ENCODE peak calls at places on chromosomes 16 and 17, in four cellular contexts. E, J, H and M are unnamed samples.

GRCh38 chr16:72470541-72470940 is 298.6 kb upstream of the PMFBP1 start:
- DNase-seq in J (no peak), H (no peak), E (no peak), M (no peak)

GRCh38 chr17:2282297-2282873 is 21.2 kb downstream of the SMG6 start:
- DNase-seq in H (peak), E (peak), J (peak), M (no peak)

GRCh38 chr16:67268136-67268579 is 11.2 kb upstream of the PLEKHG4 start:
- DNase-seq in J (peak), H (peak), E (peak), M (no peak)

GRCh38 chr17:72571813-72572396 is 451.1 kb downstream of the SOX9 start:
- DNase-seq in E (no peak), J (no peak), H (no peak), M (no peak)

GRCh38 chr16:59060212-59060611 is 326.1 kb upstream of the GOT2 start:
- DNase-seq in E (no peak), J (peak), H (peak), M (no peak)

GRCh38 chr17:601462-602303 is 113.0 kb downstream of the VPS53 start:
- DNase-seq in E (no peak), J (peak), H (peak), M (no peak)

GRCh38 chr17:4558311-4558972 is 1.9 kb downstream of the GGT6 start:
- DNase-seq in J (no peak), E (no peak), H (no peak), M (no peak)

GRCh38 chr17:4588862-4589625 is 4.7 kb downstream of the SMTNL2 start:
- DNase-seq in E (no peak), J (no peak), H (no peak), M (no peak)

GRCh38 chr17:19766421-19767270 is 18.5 kb upstream of the ALDH3A1 start:
- DNase-seq in H (no peak), E (peak), J (peak), M (peak)

GRCh38 chr16:89893642-89894548 is 20.5 kb downstream of the TCF25 start:
- DNase-seq in H (no peak), J (no peak), E (no peak), M (no peak)

GRCh38 chr17:37791434-37791833 is 46.6 kb upstream of the HNF1B start:
- DNase-seq in E (peak), J (peak), H (no peak), M (no peak)
- TF ChIP-seq CTCF in E (peak), J (peak), H (peak), M (no peak)

GRCh38 chr16:49346459-49346858 is 27.1 kb upstream of the C16orf78 start:
- DNase-seq in H (no peak), J (no peak), E (no peak), M (no peak)

GRCh38 chr16:49347476-49347875 is 26.1 kb upstream of the C16orf78 start:
- DNase-seq in H (no peak), J (no peak), E (no peak), M (no peak)

GRCh38 chr16:49350265-49351103 is 23.1 kb upstream of the C16orf78 start:
- DNase-seq in H (no peak), J (peak), E (peak), M (peak)

GRCh38 chr16:49349446-49350168 is 24.0 kb upstream of the C16orf78 start:
- DNase-seq in H (no peak), J (no peak), E (no peak), M (no peak)

GRCh38 chr16:49348408-49349176 is 25.0 kb upstream of the C16orf78 start:
- DNase-seq in E (peak), J (no peak), H (no peak), M (no peak)
- TF ChIP-seq CTCF in E (peak), J (no peak), H (no peak), M (no peak)

GRCh38 chr17:76382305-76382802 is 2.1 kb upstream of the SPHK1 start:
- DNase-seq in E (peak), J (no peak), H (no peak), M (peak)

GRCh38 chr17:76382803-76383644 is 1.4 kb upstream of the SPHK1 start:
- DNase-seq in J (peak), E (peak), H (no peak), M (peak)

GRCh38 chr17:76384987-76385891 is 830 bp downstream of the SPHK1 start:
- DNase-seq in J (no peak), E (peak), H (no peak), M (peak)

GRCh38 chr17:76384222-76384986 is at the start of gene SPHK1:
- DNase-seq in E (peak), H (no peak), J (peak), M (peak)

DNA sequence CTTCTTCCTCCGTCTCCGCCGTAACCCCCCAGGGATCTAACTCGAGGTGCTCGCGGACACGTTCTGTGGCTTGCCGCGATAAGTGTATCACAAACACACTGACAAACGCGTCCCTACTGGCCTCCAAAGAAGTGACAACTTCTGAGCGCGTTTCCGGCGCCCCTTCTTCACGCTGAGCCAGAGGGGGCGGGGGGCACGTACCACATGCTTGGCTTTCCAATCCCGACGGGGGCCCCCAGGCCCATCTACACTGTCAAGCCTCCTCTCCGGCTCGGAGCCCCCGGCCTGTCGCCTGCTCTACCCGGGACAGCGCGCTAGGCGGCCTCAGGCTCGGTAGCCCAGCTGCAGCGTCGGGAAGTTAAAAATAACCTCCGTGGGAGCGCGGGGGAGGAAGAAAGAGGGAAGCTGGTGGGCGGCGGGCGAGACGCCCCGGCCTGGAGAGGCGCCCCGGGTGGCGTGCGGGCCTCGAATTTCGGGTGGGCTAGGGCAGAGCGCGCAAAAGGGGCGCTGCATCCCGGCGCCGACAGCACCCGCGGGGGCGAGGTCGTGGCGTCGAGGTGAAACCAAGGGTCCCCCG is 676 bp upstream of the SPHK1 start:
- DNase-seq in J (no peak), E (peak), H (no peak), M (peak)
- TF ChIP-seq CTCF in J (peak), E (peak), H (peak), M (no peak)

GRCh38 chr17:49254066-49254465 is 23.5 kb upstream of the PHOSPHO1 start:
- DNase-seq in J (no peak), E (peak), H (no peak), M (no peak)
- TF ChIP-seq CTCF in J (no peak), E (peak), H (no peak), M (no peak)